ENCODE peak calls at places on chromosomes 11 and 22, in four cellular contexts. H is activated naive CD4-positive, alpha-beta T cell treated with anti-CD3 and anti-CD28 coated beads, Interleukin-2, amount 10 ng/mL, durations not matched to agents 7 days and 5 days; J is NCI-H187; I is endothelial cell of umbilical vein. U is an unnamed sample.

GRCh38 chr11:128763224-128763623 is 69.4 kb downstream of the FLI1 start:
- DNase-seq in I (no peak), J (no peak), H (no peak), U (no peak)

GRCh38 chr11:132058211-132058772 is 687.9 kb downstream of the NTM start:
- DNase-seq in I (no peak), H (no peak), J (no peak), U (no peak)

GRCh38 chr22:24996420-24996952 is 44.0 kb downstream of the KIAA1671 start:
- DNase-seq in J (no peak), H (no peak), I (peak), U (peak)

GRCh38 chr11:120894207-120894989 is 129.5 kb upstream of the TBCEL start:
- DNase-seq in I (no peak), J (no peak), H (no peak), U (no peak)

GRCh38 chr22:49642741-49643140 is 184.9 kb downstream of the BRD1 start:
- DNase-seq in I (no peak), J (no peak), H (no peak), U (no peak)

GRCh38 chr11:47464479-47464878 is 15.5 kb upstream of the RAPSN start:
- DNase-seq in H (no peak), I (no peak), J (peak), U (no peak)

GRCh38 chr11:72354356-72355115 is 79.8 kb downstream of the CLPB start:
- DNase-seq in H (no peak), J (no peak), I (no peak), U (no peak)

GRCh38 chr11:9688716-9689511 is 25.0 kb downstream of the SWAP70 start:
- DNase-seq in I (peak), J (no peak), H (no peak), U (peak)

U was measured in pulmonary artery endothelial cell.